ENCODE peak calls at places on chromosome 1, in four cellular contexts. V is neural progenitor cell; T is T-helper 2 cell; U is activated CD4-positive, alpha-beta T cell treated with anti-CD3 and anti-CD28 coated beads for 24 hours. G is an unnamed sample.
A peak's percentile ranks its signal among the peaks of the same experiment; 100 is the strongest.

GRCh38 chr1:64755356-64755755 is 10.5 kb downstream of the RAVER2 start:
- DNase-seq in V (no peak), U (no peak), T (no peak), G (no peak)

GRCh38 chr1:246642719-246643118 is 76.5 kb downstream of the CNST start:
- DNase-seq in U (no peak), V (no peak), T (no peak), G (no peak)

GRCh38 chr1:119554188-119554587 is 47.2 kb downstream of the HSD3B1 start:
- DNase-seq in T (no peak), V (no peak), U (no peak), G (no peak)

GRCh38 chr1:29290414-29290980 is 54.2 kb downstream of the PTPRU start:
- DNase-seq in V (no peak), U (no peak), T (no peak), G (no peak)

GRCh38 chr1:44696789-44697188 is 22.3 kb downstream of the ARMH1 start:
- DNase-seq in U (no peak), T (peak; percentile 74), V (no peak), G (peak; percentile 67)

GRCh38 chr1:205792481-205792881 is 17.2 kb upstream of the RAB29 start:
- DNase-seq in T (peak; percentile 38), V (no peak), U (no peak), G (no peak)

GRCh38 chr1:44643721-44644330 is 30.5 kb downstream of the TMEM53 start:
- DNase-seq in U (no peak), V (no peak), T (no peak), G (peak; percentile 54)

GRCh38 chr1:45952072-45952471 is 148.7 kb downstream of the MAST2 start:
- DNase-seq in V (no peak), U (no peak), T (no peak), G (no peak)

G was measured in natural killer cell treated with Interleukin-12 subunit alpha and Interleukin-12 subunit beta and Interleukin-15 and Interleukin-18, amount 100 ng/mL, for 72 hours.